ENCODE peak calls at places on chromosomes 7 and 10, in five cellular contexts. One of them, this sample, is unnamed. For H3K9me3, the result is how much of the 10 kb centered on the place peaks cover.

GRCh38 chr7:35906191-35906908 is 105.5 kb downstream of the SEPTIN7 start:
- DNase-seq in CD8-positive, alpha-beta T cell: peak
- DNase-seq in spleen: no peak
- DNase-seq in upper lobe of right lung: no peak
- DNase-seq in transverse colon: peak
- DNase-seq in this sample: peak

GRCh38 chr10:12656518-12657142 is 307.3 kb downstream of the CAMK1D start:
- DNase-seq in CD8-positive, alpha-beta T cell: no peak
- DNase-seq in spleen: no peak
- DNase-seq in upper lobe of right lung: no peak
- DNase-seq in transverse colon: no peak
- DNase-seq in this sample: peak

GRCh38 chr10:97676770-97677581 is 10.1 kb downstream of the AVPI1 start:
- DNase-seq in CD8-positive, alpha-beta T cell: no peak
- DNase-seq in spleen: peak
- DNase-seq in upper lobe of right lung: no peak
- DNase-seq in transverse colon: peak
- DNase-seq in this sample: peak

GRCh38 chr10:93973748-93974445 is 19.8 kb upstream of the PLCE1 start:
- DNase-seq in CD8-positive, alpha-beta T cell: no peak
- DNase-seq in spleen: no peak
- DNase-seq in upper lobe of right lung: no peak
- DNase-seq in transverse colon: no peak
- DNase-seq in this sample: no peak

GRCh38 chr10:2925631-2926030 is 141.7 kb upstream of the PFKP start:
- DNase-seq in CD8-positive, alpha-beta T cell: no peak
- DNase-seq in spleen: peak
- DNase-seq in upper lobe of right lung: no peak
- DNase-seq in transverse colon: peak
- DNase-seq in this sample: no peak

GRCh38 chr7:79287976-79288375 is 165.5 kb downstream of the MAGI2 start:
- DNase-seq in CD8-positive, alpha-beta T cell: no peak
- DNase-seq in spleen: no peak
- DNase-seq in upper lobe of right lung: no peak
- DNase-seq in transverse colon: no peak
- DNase-seq in this sample: no peak

GRCh38 chr7:36277247-36277542 is 112.5 kb upstream of the ANLN start:
- DNase-seq in CD8-positive, alpha-beta T cell: no peak
- DNase-seq in spleen: no peak
- DNase-seq in upper lobe of right lung: no peak
- DNase-seq in transverse colon: no peak
- DNase-seq in this sample: no peak

GRCh38 chr7:127158659-127159058 is 94.1 kb downstream of the GRM8 start:
- DNase-seq in CD8-positive, alpha-beta T cell: no peak
- DNase-seq in spleen: no peak
- DNase-seq in upper lobe of right lung: no peak
- DNase-seq in transverse colon: no peak
- DNase-seq in this sample: no peak

GRCh38 chr10:132185601-132186487 is 904 bp upstream of the DPYSL4 start:
- DNase-seq in CD8-positive, alpha-beta T cell: peak
- DNase-seq in spleen: no peak
- DNase-seq in upper lobe of right lung: no peak
- DNase-seq in transverse colon: peak
- DNase-seq in this sample: peak

GRCh38 chr7:38274493-38274892 is 1.1 kb upstream of the TARP start:
- DNase-seq in CD8-positive, alpha-beta T cell: no peak
- DNase-seq in spleen: no peak
- DNase-seq in upper lobe of right lung: no peak
- DNase-seq in transverse colon: no peak
- DNase-seq in this sample: no peak

GRCh38 chr7:95549818-95550529 is 46.3 kb downstream of the PDK4 start:
- DNase-seq in CD8-positive, alpha-beta T cell: no peak
- DNase-seq in spleen: no peak
- DNase-seq in upper lobe of right lung: peak
- DNase-seq in transverse colon: peak
- DNase-seq in this sample: no peak

GRCh38 chr7:112907658-112908057 is 117.5 kb upstream of the TMEM168 start:
- DNase-seq in CD8-positive, alpha-beta T cell: no peak
- DNase-seq in spleen: no peak
- DNase-seq in upper lobe of right lung: no peak
- DNase-seq in transverse colon: no peak
- DNase-seq in this sample: no peak

GRCh38 chr7:139823855-139824670 is 5.0 kb upstream of the TBXAS1 start:
- DNase-seq in CD8-positive, alpha-beta T cell: no peak
- DNase-seq in spleen: no peak
- DNase-seq in upper lobe of right lung: no peak
- DNase-seq in transverse colon: no peak
- DNase-seq in this sample: no peak

GRCh38 chr7:30652132-30652531 is 30.1 kb downstream of the CRHR2 start:
- DNase-seq in CD8-positive, alpha-beta T cell: no peak
- DNase-seq in spleen: peak
- DNase-seq in upper lobe of right lung: peak
- DNase-seq in transverse colon: no peak
- DNase-seq in this sample: no peak

GRCh38 chr7:25726682-25727357 is 425.2 kb upstream of the NFE2L3 start:
- DNase-seq in CD8-positive, alpha-beta T cell: no peak
- DNase-seq in spleen: no peak
- DNase-seq in upper lobe of right lung: no peak
- DNase-seq in transverse colon: no peak
- DNase-seq in this sample: no peak

GRCh38 chr7:130956417-130957139 is 222.6 kb upstream of the KLF14 start:
- DNase-seq in CD8-positive, alpha-beta T cell: no peak
- DNase-seq in spleen: no peak
- DNase-seq in upper lobe of right lung: no peak
- DNase-seq in transverse colon: no peak
- DNase-seq in this sample: no peak

GRCh38 chr10:127033116-127033515 is 127.9 kb downstream of the DOCK1 start:
- DNase-seq in CD8-positive, alpha-beta T cell: no peak
- DNase-seq in spleen: no peak
- DNase-seq in upper lobe of right lung: no peak
- DNase-seq in transverse colon: no peak
- DNase-seq in this sample: no peak

GRCh38 chr7:10973942-10974716 is 457 bp downstream of the PHF14 start:
- DNase-seq in CD8-positive, alpha-beta T cell: no peak
- DNase-seq in spleen: peak
- DNase-seq in upper lobe of right lung: no peak
- DNase-seq in transverse colon: peak
- DNase-seq in this sample: peak

GRCh38 chr10:70286616-70287015 is 2.8 kb upstream of the NPFFR1 start:
- DNase-seq in CD8-positive, alpha-beta T cell: no peak
- DNase-seq in spleen: no peak
- DNase-seq in upper lobe of right lung: no peak
- DNase-seq in transverse colon: no peak
- DNase-seq in this sample: no peak

GRCh38 chr7:150811-151221 is 41.6 kb upstream of the FAM20C start:
- DNase-seq in CD8-positive, alpha-beta T cell: no peak
- DNase-seq in spleen: peak
- DNase-seq in upper lobe of right lung: peak
- DNase-seq in transverse colon: no peak
- DNase-seq in this sample: no peak

GRCh38 chr7:73642834-73643233 is 18.5 kb upstream of the MLXIPL start:
- DNase-seq in CD8-positive, alpha-beta T cell: no peak
- DNase-seq in spleen: no peak
- DNase-seq in upper lobe of right lung: no peak
- DNase-seq in transverse colon: no peak
- DNase-seq in this sample: no peak

GRCh38 chr10:78865518-78865835 is 203.3 kb upstream of the ZMIZ1 start:
- DNase-seq in CD8-positive, alpha-beta T cell: no peak
- DNase-seq in spleen: no peak
- DNase-seq in upper lobe of right lung: no peak
- DNase-seq in transverse colon: no peak
- DNase-seq in this sample: no peak

GRCh38 chr7:81583882-81584533 is 185.8 kb downstream of the HGF start:
- DNase-seq in CD8-positive, alpha-beta T cell: no peak
- DNase-seq in spleen: no peak
- DNase-seq in upper lobe of right lung: no peak
- DNase-seq in transverse colon: no peak
- DNase-seq in this sample: no peak

GRCh38 chr7:131546583-131547111 is 9.8 kb downstream of the PODXL start:
- DNase-seq in CD8-positive, alpha-beta T cell: no peak
- DNase-seq in spleen: peak
- DNase-seq in upper lobe of right lung: no peak
- DNase-seq in transverse colon: no peak
- DNase-seq in this sample: no peak

GRCh38 chr10:58352956-58353610 is 18.3 kb downstream of the UBE2D1 start:
- DNase-seq in CD8-positive, alpha-beta T cell: no peak
- DNase-seq in spleen: no peak
- DNase-seq in upper lobe of right lung: no peak
- DNase-seq in transverse colon: no peak
- DNase-seq in this sample: no peak

GRCh38 chr10:118621304-118621942 is 26.0 kb upstream of the PRLHR start:
- DNase-seq in CD8-positive, alpha-beta T cell: no peak
- DNase-seq in spleen: no peak
- DNase-seq in upper lobe of right lung: no peak
- DNase-seq in transverse colon: no peak
- DNase-seq in this sample: peak
- H3K27ac ChIP-seq in CD8-positive, alpha-beta T cell: no peak
- H3K27ac ChIP-seq in spleen: no peak
- H3K27ac ChIP-seq in upper lobe of right lung: no peak
- H3K27ac ChIP-seq in transverse colon: no peak
- H3K27ac ChIP-seq in this sample: peak

DNA sequence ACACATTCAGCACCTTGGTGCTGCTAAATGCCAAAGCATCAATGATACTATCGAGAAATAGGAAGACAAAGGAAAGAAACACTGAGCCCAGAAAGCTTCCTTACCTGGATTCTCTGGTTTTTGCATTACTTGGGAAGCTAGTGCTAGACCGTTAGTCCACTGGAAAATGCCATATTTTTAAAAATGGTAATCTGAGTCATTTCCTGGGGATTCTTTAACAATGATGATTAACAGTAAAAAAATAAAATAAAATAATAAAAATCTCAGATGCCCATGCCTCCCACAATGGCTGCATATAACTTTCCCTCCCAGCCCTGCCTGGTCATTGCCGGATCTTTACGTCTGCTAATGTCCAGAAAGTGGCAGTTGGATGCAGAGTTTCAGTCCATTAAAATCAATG is 420.0 kb upstream of the MGMT start:
- DNase-seq in CD8-positive, alpha-beta T cell: no peak
- DNase-seq in spleen: no peak
- DNase-seq in upper lobe of right lung: no peak
- DNase-seq in transverse colon: no peak
- DNase-seq in this sample: no peak
- H3K9me3 ChIP-seq in CD8-positive, alpha-beta T cell: under half
- H3K9me3 ChIP-seq in spleen: under half
- H3K9me3 ChIP-seq in upper lobe of right lung: under half
- H3K9me3 ChIP-seq in transverse colon: under half
- H3K9me3 ChIP-seq in this sample: under half

GRCh38 chr7:151924508-151924907 is 31.7 kb upstream of the GALNTL5 start:
- DNase-seq in CD8-positive, alpha-beta T cell: no peak
- DNase-seq in spleen: peak
- DNase-seq in upper lobe of right lung: no peak
- DNase-seq in transverse colon: peak
- DNase-seq in this sample: no peak

GRCh38 chr7:151927540-151927939 is 28.7 kb upstream of the GALNTL5 start:
- DNase-seq in CD8-positive, alpha-beta T cell: no peak
- DNase-seq in spleen: peak
- DNase-seq in upper lobe of right lung: no peak
- DNase-seq in transverse colon: no peak
- DNase-seq in this sample: no peak

GRCh38 chr7:151925446-151926335 is 30.6 kb upstream of the GALNTL5 start:
- DNase-seq in CD8-positive, alpha-beta T cell: no peak
- DNase-seq in spleen: peak
- DNase-seq in upper lobe of right lung: no peak
- DNase-seq in transverse colon: peak
- DNase-seq in this sample: no peak

GRCh38 chr7:151927011-151927410 is 29.2 kb upstream of the GALNTL5 start:
- DNase-seq in CD8-positive, alpha-beta T cell: no peak
- DNase-seq in spleen: no peak
- DNase-seq in upper lobe of right lung: no peak
- DNase-seq in transverse colon: no peak
- DNase-seq in this sample: no peak

DNA sequence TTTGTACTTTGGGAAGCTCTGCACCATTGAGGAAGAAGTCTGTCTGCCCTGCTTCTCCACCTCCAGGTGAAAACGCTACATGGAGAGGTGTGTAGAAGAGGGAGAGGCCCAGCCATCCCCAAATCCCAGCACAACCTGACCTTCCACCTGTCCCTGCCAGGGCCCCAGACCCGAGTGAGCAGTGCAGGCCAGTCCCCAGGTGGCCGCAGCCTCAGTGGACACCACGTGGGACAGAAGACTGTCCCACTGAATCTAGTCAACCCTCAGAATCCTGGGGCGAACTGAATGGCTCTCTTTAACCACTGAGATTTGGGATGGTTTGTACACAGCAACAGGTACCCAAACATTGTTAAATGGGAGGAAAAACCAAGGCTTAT is 29.9 kb upstream of the GALNTL5 start:
- DNase-seq in CD8-positive, alpha-beta T cell: no peak
- DNase-seq in spleen: peak
- DNase-seq in upper lobe of right lung: no peak
- DNase-seq in transverse colon: no peak
- DNase-seq in this sample: no peak
- H3K27ac ChIP-seq in CD8-positive, alpha-beta T cell: no peak
- H3K27ac ChIP-seq in spleen: no peak
- H3K27ac ChIP-seq in upper lobe of right lung: no peak
- H3K27ac ChIP-seq in transverse colon: peak
- H3K27ac ChIP-seq in this sample: no peak

GRCh38 chr10:129868470-129869035 is 95.5 kb downstream of the EBF3 start:
- DNase-seq in CD8-positive, alpha-beta T cell: no peak
- DNase-seq in spleen: no peak
- DNase-seq in upper lobe of right lung: no peak
- DNase-seq in transverse colon: no peak
- DNase-seq in this sample: no peak

GRCh38 chr10:129865960-129866359 is 98.1 kb downstream of the EBF3 start:
- DNase-seq in CD8-positive, alpha-beta T cell: no peak
- DNase-seq in spleen: no peak
- DNase-seq in upper lobe of right lung: no peak
- DNase-seq in transverse colon: no peak
- DNase-seq in this sample: no peak

GRCh38 chr10:129865413-129865812 is 98.7 kb downstream of the EBF3 start:
- DNase-seq in CD8-positive, alpha-beta T cell: no peak
- DNase-seq in spleen: no peak
- DNase-seq in upper lobe of right lung: no peak
- DNase-seq in transverse colon: no peak
- DNase-seq in this sample: no peak

GRCh38 chr10:129867780-129868179 is 96.3 kb downstream of the EBF3 start:
- DNase-seq in CD8-positive, alpha-beta T cell: no peak
- DNase-seq in spleen: no peak
- DNase-seq in upper lobe of right lung: no peak
- DNase-seq in transverse colon: no peak
- DNase-seq in this sample: no peak

DNA sequence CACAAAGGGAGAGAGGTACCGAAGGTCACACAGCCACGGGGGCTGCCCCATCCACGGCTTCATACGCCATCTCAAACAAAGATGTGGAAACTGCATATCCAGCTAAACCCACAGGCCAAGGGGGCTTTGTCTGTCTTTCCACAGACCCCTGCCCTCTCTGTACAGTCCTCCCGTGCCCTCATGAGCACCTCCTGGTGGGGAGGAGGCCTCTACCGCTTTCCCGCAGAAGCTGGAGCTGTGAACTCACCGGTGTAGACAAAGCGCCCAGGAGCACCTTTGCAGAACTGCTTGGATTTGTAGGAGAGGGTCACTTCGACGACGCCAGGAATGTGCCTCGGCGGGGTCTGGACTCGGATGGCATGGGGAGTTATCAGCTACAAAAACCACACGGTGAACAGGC is 97.2 kb downstream of the EBF3 start:
- DNase-seq in CD8-positive, alpha-beta T cell: no peak
- DNase-seq in spleen: no peak
- DNase-seq in upper lobe of right lung: no peak
- DNase-seq in transverse colon: no peak
- DNase-seq in this sample: no peak
- H3K9me3 ChIP-seq in CD8-positive, alpha-beta T cell: under half
- H3K9me3 ChIP-seq in spleen: under half
- H3K9me3 ChIP-seq in upper lobe of right lung: under half
- H3K9me3 ChIP-seq in transverse colon: under half
- H3K9me3 ChIP-seq in this sample: under half

GRCh38 chr7:17301491-17302101 is 3.1 kb downstream of the AHR start:
- DNase-seq in CD8-positive, alpha-beta T cell: peak
- DNase-seq in spleen: no peak
- DNase-seq in upper lobe of right lung: no peak
- DNase-seq in transverse colon: peak
- DNase-seq in this sample: peak
- H3K27ac ChIP-seq in CD8-positive, alpha-beta T cell: no peak
- H3K27ac ChIP-seq in spleen: no peak
- H3K27ac ChIP-seq in upper lobe of right lung: peak
- H3K27ac ChIP-seq in transverse colon: peak
- H3K27ac ChIP-seq in this sample: no peak

This sample was measured in naive thymus-derived CD4-positive, alpha-beta T cell.